ENCODE peak calls at places on chromosomes 2 and 18, in five cellular contexts. L, V, U, E and R are unnamed samples.

GRCh38 chr2:235091983-235092382 is 140.2 kb downstream of the SH3BP4 start:
- DNase-seq in U (no peak), V (no peak), L (no peak), E (no peak), R (no peak)

GRCh38 chr2:44715671-44716077 is 225.8 kb upstream of the SIX3 start:
- DNase-seq in E (peak), V (no peak), L (peak), U (no peak), R (peak)

GRCh38 chr2:16664052-16664731 is 1.4 kb downstream of the CYRIA start:
- DNase-seq in L (no peak), V (no peak), U (no peak), E (no peak), R (peak)

GRCh38 chr18:13222371-13223281 is 4.1 kb downstream of the LDLRAD4 start:
- DNase-seq in U (no peak), E (no peak), V (no peak), L (peak), R (peak)

GRCh38 chr18:73992242-73993022 is 155.2 kb downstream of the FBXO15 start:
- DNase-seq in V (no peak), L (no peak), E (no peak), U (no peak), R (no peak)

GRCh38 chr18:43877922-43878321 is 600.6 kb upstream of the SYT4 start:
- DNase-seq in V (no peak), U (no peak), E (no peak), L (no peak), R (no peak)

GRCh38 chr18:14971461-14972185 is 223.7 kb downstream of the ANKRD30B start:
- DNase-seq in V (no peak), L (no peak), E (no peak), U (no peak), R (no peak)

GRCh38 chr18:47721876-47722275 is 208.6 kb downstream of the SMAD2 start:
- DNase-seq in V (no peak), L (no peak), E (no peak), U (no peak), R (no peak)

GRCh38 chr2:98664323-98664722 is 55.9 kb downstream of the UNC50 start:
- DNase-seq in U (no peak), E (no peak), V (no peak), L (no peak), R (no peak)

GRCh38 chr2:237861-238260 is 26.0 kb downstream of the SH3YL1 start:
- DNase-seq in V (peak), E (no peak), U (no peak), L (no peak), R (no peak)

GRCh38 chr2:67752964-67753363 is 309.8 kb downstream of the C1D start:
- DNase-seq in L (no peak), V (no peak), E (no peak), U (no peak), R (no peak)

GRCh38 chr2:144982481-144982880 is 462.6 kb upstream of the ZEB2 start:
- DNase-seq in L (no peak), E (no peak), V (no peak), U (no peak), R (no peak)

GRCh38 chr2:221006084-221006483 is 566.0 kb downstream of the EPHA4 start:
- DNase-seq in E (no peak), V (no peak), L (no peak), U (no peak), R (no peak)

GRCh38 chr2:10954856-10955818 is 43.4 kb downstream of the KCNF1 start:
- DNase-seq in V (no peak), E (no peak), U (no peak), L (no peak), R (no peak)

GRCh38 chr18:41771971-41772370 is 183.1 kb upstream of the PIK3C3 start:
- DNase-seq in L (no peak), E (no peak), U (no peak), V (no peak), R (no peak)

DNA sequence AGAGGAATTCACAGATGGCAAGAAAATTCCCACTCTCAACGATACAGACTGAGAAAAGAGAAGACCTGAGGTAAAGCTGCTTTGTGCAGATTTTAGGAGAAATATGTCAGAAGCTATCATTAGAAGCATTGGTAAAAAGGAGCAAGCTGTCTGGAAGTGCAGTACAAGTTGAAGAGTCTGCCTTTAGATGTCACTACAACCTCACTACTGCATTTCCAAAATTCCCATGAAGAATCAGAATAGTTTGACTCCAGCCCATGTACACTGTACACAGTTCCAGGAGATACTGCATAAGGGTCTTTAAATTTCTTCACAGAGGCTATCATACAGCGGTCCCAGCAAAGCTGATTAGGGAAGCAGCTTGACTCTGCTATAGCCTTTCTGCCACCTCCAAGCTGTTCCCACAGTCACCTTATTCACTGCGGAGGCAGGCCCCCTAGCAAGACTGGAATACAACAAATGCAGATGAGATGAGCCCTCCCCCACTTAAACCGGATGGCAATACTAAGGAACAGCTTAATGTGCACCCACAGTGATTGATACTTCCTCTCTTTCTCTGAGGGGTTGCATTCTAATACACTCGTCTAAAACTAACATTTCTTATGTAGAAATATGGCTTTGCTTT is 527.4 kb downstream of the TMEM182 start:
- DNase-seq in V (peak), E (no peak), U (no peak), L (no peak), R (no peak)
- TF ChIP-seq GABPA in V (no peak), E (no peak), U (no peak), L (no peak), R (no peak)

GRCh38 chr2:106094101-106094860 is 99.8 kb downstream of the UXS1 start:
- DNase-seq in U (no peak), E (no peak), L (no peak), V (no peak), R (no peak)

GRCh38 chr2:106097370-106098000 is 96.6 kb downstream of the UXS1 start:
- DNase-seq in L (no peak), E (no peak), V (no peak), U (no peak), R (no peak)

GRCh38 chr2:106096446-106097369 is 97.4 kb downstream of the UXS1 start:
- DNase-seq in V (no peak), E (no peak), U (no peak), L (no peak), R (no peak)

GRCh38 chr2:106098081-106098480 is 96.0 kb downstream of the UXS1 start:
- DNase-seq in V (no peak), E (no peak), U (no peak), L (peak), R (peak)

GRCh38 chr2:106095478-106096392 is 98.4 kb downstream of the UXS1 start:
- DNase-seq in U (no peak), L (no peak), E (no peak), V (no peak), R (no peak)
- H3K9ac ChIP-seq in U (no peak), L (no peak), E (no peak), V (no peak), R (no peak)

DNA sequence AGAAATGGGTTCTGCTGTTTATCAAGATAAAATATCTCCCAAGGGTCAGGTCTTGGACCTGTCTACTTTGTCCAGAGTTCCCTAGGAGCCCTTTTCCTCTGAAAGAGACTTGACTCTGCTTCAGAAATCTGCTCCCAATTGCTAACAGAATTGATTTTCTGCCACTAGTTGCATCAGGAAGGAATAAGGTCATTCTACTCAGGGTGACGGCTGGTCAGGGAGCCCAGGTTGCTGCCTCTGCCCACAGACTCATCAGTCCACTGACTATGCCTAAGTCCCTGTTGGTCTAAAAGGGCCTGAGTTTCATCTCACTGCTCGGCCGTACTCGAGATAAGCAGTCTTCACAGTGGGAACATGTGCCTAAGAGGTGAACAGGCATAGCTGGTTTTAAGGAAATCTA is 61.2 kb downstream of the EVA1A start:
- DNase-seq in L (no peak), E (no peak), U (no peak), V (no peak), R (no peak)
- H3K27ac ChIP-seq in L (peak), E (no peak), U (no peak), V (no peak), R (peak)

DNA sequence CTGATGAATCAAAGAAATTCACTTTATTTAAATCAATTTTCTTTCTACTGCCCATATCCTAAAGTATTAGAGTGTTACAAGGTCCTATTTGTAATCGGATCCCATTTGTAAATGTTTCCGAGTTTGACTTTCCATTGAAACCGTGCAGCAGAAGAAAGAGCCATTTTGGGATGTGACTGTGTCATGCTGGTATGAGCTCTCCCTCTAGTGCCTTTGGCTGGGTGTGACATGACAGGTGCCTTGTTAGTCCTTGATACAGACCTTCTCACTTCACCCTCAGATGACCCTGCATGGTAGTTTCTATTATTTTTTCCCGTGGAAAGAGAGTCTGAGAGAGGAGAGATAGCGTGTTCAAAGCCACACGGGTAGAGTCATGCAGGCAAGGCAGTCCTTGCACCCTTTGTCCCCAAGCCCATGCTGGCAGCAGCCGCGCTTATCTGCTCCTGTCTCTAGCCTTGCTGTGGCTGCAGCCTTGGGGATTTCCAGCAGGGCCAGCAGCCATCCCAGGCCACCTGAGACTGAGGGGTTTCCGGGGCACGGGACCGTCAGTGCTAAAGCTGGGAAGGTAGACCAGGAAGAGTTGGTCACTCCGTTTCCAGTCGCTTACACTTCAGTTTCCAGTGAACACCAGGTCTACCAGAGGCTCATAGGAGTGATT is 21.4 kb downstream of the CHMP1B start:
- DNase-seq in U (no peak), E (no peak), L (peak), V (peak), R (no peak)
- TF ChIP-seq GABPA in U (no peak), E (no peak), L (no peak), V (no peak), R (no peak)

DNA sequence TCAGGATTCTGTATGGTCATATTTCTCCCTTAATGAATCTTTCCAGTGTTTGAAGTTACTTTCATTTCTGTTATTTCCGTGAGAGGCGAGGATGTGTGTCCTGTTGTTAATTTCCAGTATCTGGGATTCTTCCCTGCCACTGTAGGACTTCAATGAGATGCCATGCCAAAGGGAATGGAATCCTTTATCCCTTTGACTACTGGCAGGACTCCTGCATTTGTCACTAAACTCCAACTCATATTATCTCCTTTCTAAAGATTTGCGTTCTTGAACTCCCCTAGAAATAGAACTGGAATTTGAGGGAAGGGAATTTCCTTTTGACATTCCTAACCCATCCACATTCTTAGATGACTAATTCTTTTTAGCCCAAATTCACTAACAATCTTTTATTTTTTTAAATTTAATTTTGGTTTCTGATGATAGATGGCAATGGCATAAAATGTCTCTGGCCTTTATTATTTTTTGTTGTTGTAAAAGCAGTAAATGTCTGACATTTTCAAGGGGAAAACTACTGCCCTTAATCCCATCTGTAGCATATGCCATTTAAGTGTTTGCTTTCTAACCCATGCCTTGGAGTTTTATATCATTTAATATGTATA is 87.8 kb upstream of the EML6 start:
- DNase-seq in U (no peak), V (no peak), L (no peak), E (no peak), R (no peak)
- H3K9ac ChIP-seq in U (peak), V (no peak), L (no peak), E (no peak), R (peak)

DNA sequence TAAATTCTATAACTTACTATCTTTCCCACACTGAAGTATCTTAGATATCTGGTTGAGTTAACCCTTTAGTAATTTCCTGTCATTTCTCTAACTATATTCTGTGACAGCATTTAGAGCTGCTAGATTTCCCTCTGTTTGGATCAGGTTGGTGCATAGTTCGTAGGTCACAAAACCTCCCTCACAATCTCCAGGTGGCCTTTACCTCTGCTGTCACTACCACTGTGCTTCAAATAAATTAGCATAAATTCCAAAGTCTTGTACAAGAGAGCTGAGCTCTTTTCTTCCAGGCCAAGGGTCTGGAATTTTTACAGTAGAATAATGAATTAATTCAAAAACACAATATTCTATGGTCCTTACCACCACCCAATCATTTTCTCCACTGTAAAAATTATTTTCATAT is 739.7 kb downstream of the ERBB4 start:
- DNase-seq in E (no peak), U (no peak), V (no peak), L (no peak), R (no peak)
- H3K27ac ChIP-seq in E (no peak), U (no peak), V (no peak), L (no peak), R (no peak)

DNA sequence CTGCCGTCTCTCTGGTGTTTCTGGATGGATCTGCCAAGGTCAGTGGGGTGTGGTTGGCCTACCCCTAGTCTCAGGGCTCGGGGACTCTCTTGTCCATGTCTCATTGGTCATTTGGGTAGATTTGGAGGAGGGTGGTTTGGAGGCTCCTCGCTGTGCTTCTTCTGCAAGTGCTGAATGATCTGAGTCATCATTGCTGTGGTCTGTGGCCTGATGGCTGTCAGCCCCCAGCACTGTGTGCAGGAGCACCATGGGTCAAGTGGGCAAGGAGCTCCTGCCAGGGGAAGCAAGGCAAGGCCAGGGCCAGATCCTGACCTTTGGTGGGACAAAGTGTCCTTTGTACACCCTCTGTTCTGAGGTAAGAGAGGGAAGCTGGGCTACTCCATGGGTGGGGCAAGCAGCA is 221.8 kb downstream of the FHOD3 start:
- DNase-seq in V (no peak), E (no peak), L (no peak), U (no peak), R (no peak)
- TF ChIP-seq GABPA in V (no peak), E (no peak), L (no peak), U (no peak), R (no peak)

GRCh38 chr2:72035518-72036172 is 112.0 kb downstream of the CYP26B1 start:
- DNase-seq in E (no peak), U (no peak), L (no peak), V (peak), R (peak)

GRCh38 chr2:72037322-72037721 is 110.3 kb downstream of the CYP26B1 start:
- DNase-seq in L (no peak), V (no peak), U (no peak), E (no peak), R (no peak)

GRCh38 chr2:72038524-72038923 is 109.1 kb downstream of the CYP26B1 start:
- DNase-seq in L (no peak), V (no peak), E (no peak), U (no peak), R (no peak)

GRCh38 chr2:72036173-72036545 is 111.5 kb downstream of the CYP26B1 start:
- DNase-seq in U (no peak), V (no peak), E (no peak), L (no peak), R (peak)

GRCh38 chr2:72036595-72036994 is 111.1 kb downstream of the CYP26B1 start:
- DNase-seq in L (no peak), U (no peak), E (no peak), V (no peak), R (no peak)
- H3K9ac ChIP-seq in L (no peak), U (no peak), E (no peak), V (no peak), R (no peak)